ENCODE peak calls at places on chromosome 21, in eight cellular contexts. One of them, this sample, is unnamed.

GRCh38 chr21:31887596-31887920 is 14.7 kb downstream of the HUNK start:
- DNase-seq in right atrium auricular region: no peak
- DNase-seq in HAP-1: no peak
- DNase-seq in mesenchymal stem cell: no peak
- DNase-seq in left ventricle myocardium inferior: peak; percentile 33
- DNase-seq in CD8-positive, alpha-beta memory T cell: no peak
- DNase-seq in transverse colon: no peak
- DNase-seq in sigmoid colon: no peak
- DNase-seq in this sample: no peak

GRCh38 chr21:28106370-28106890 is 886.2 kb downstream of the LTN1 start:
- DNase-seq in right atrium auricular region: no peak
- DNase-seq in HAP-1: no peak
- DNase-seq in mesenchymal stem cell: no peak
- DNase-seq in left ventricle myocardium inferior: no peak
- DNase-seq in CD8-positive, alpha-beta memory T cell: no peak
- DNase-seq in transverse colon: no peak
- DNase-seq in sigmoid colon: no peak
- DNase-seq in this sample: no peak

GRCh38 chr21:25171438-25171837 is 435.8 kb downstream of the MRPL39 start:
- DNase-seq in right atrium auricular region: no peak
- DNase-seq in HAP-1: no peak
- DNase-seq in mesenchymal stem cell: no peak
- DNase-seq in left ventricle myocardium inferior: no peak
- DNase-seq in CD8-positive, alpha-beta memory T cell: no peak
- DNase-seq in transverse colon: no peak
- DNase-seq in sigmoid colon: no peak
- DNase-seq in this sample: no peak

GRCh38 chr21:21188513-21189188 is 190.4 kb downstream of the NCAM2 start:
- DNase-seq in right atrium auricular region: no peak
- DNase-seq in HAP-1: no peak
- DNase-seq in mesenchymal stem cell: no peak
- DNase-seq in left ventricle myocardium inferior: no peak
- DNase-seq in CD8-positive, alpha-beta memory T cell: no peak
- DNase-seq in transverse colon: no peak
- DNase-seq in sigmoid colon: no peak
- DNase-seq in this sample: no peak

GRCh38 chr21:17081193-17081592 is 431.6 kb upstream of the CXADR start:
- DNase-seq in right atrium auricular region: no peak
- DNase-seq in HAP-1: no peak
- DNase-seq in mesenchymal stem cell: no peak
- DNase-seq in left ventricle myocardium inferior: no peak
- DNase-seq in CD8-positive, alpha-beta memory T cell: no peak
- DNase-seq in transverse colon: no peak
- DNase-seq in sigmoid colon: no peak
- DNase-seq in this sample: no peak

GRCh38 chr21:18743523-18743922 is 339.9 kb upstream of the TMPRSS15 start:
- DNase-seq in right atrium auricular region: no peak
- DNase-seq in HAP-1: no peak
- DNase-seq in mesenchymal stem cell: no peak
- DNase-seq in left ventricle myocardium inferior: no peak
- DNase-seq in CD8-positive, alpha-beta memory T cell: no peak
- DNase-seq in transverse colon: no peak
- DNase-seq in sigmoid colon: no peak
- DNase-seq in this sample: no peak

GRCh38 chr21:32329331-32329730 is 30.7 kb downstream of the MRAP start:
- DNase-seq in right atrium auricular region: no peak
- DNase-seq in HAP-1: no peak
- DNase-seq in mesenchymal stem cell: peak; percentile 83
- DNase-seq in left ventricle myocardium inferior: no peak
- DNase-seq in CD8-positive, alpha-beta memory T cell: no peak
- DNase-seq in transverse colon: no peak
- DNase-seq in sigmoid colon: peak; percentile 76
- DNase-seq in this sample: no peak

GRCh38 chr21:14243461-14243860 is 27.5 kb downstream of the RBM11 start:
- DNase-seq in right atrium auricular region: no peak
- DNase-seq in HAP-1: no peak
- DNase-seq in mesenchymal stem cell: no peak
- DNase-seq in left ventricle myocardium inferior: no peak
- DNase-seq in CD8-positive, alpha-beta memory T cell: no peak
- DNase-seq in transverse colon: no peak
- DNase-seq in sigmoid colon: no peak
- DNase-seq in this sample: no peak

GRCh38 chr21:31554511-31555022 is 104.9 kb upstream of the SOD1 start:
- DNase-seq in right atrium auricular region: no peak
- DNase-seq in HAP-1: peak; percentile 43
- DNase-seq in mesenchymal stem cell: peak; percentile 55
- DNase-seq in left ventricle myocardium inferior: no peak
- DNase-seq in CD8-positive, alpha-beta memory T cell: no peak
- DNase-seq in transverse colon: no peak
- DNase-seq in sigmoid colon: no peak
- DNase-seq in this sample: no peak

GRCh38 chr21:42781981-42782722 is 97.2 kb downstream of the WDR4 start:
- DNase-seq in right atrium auricular region: no peak
- DNase-seq in HAP-1: no peak
- DNase-seq in mesenchymal stem cell: no peak
- DNase-seq in left ventricle myocardium inferior: no peak
- DNase-seq in CD8-positive, alpha-beta memory T cell: no peak
- DNase-seq in transverse colon: no peak
- DNase-seq in sigmoid colon: no peak
- DNase-seq in this sample: no peak

GRCh38 chr21:42782723-42783247 is 96.6 kb downstream of the WDR4 start:
- DNase-seq in right atrium auricular region: no peak
- DNase-seq in HAP-1: no peak
- DNase-seq in mesenchymal stem cell: no peak
- DNase-seq in left ventricle myocardium inferior: no peak
- DNase-seq in CD8-positive, alpha-beta memory T cell: no peak
- DNase-seq in transverse colon: no peak
- DNase-seq in sigmoid colon: no peak
- DNase-seq in this sample: no peak

GRCh38 chr21:42784896-42785451 is 94.4 kb downstream of the WDR4 start:
- DNase-seq in right atrium auricular region: no peak
- DNase-seq in HAP-1: no peak
- DNase-seq in mesenchymal stem cell: no peak
- DNase-seq in left ventricle myocardium inferior: no peak
- DNase-seq in CD8-positive, alpha-beta memory T cell: no peak
- DNase-seq in transverse colon: no peak
- DNase-seq in sigmoid colon: no peak
- DNase-seq in this sample: no peak

GRCh38 chr21:42785666-42786427 is 93.5 kb downstream of the WDR4 start:
- DNase-seq in right atrium auricular region: no peak
- DNase-seq in HAP-1: no peak
- DNase-seq in mesenchymal stem cell: no peak
- DNase-seq in left ventricle myocardium inferior: no peak
- DNase-seq in CD8-positive, alpha-beta memory T cell: no peak
- DNase-seq in transverse colon: no peak
- DNase-seq in sigmoid colon: no peak
- DNase-seq in this sample: no peak

DNA sequence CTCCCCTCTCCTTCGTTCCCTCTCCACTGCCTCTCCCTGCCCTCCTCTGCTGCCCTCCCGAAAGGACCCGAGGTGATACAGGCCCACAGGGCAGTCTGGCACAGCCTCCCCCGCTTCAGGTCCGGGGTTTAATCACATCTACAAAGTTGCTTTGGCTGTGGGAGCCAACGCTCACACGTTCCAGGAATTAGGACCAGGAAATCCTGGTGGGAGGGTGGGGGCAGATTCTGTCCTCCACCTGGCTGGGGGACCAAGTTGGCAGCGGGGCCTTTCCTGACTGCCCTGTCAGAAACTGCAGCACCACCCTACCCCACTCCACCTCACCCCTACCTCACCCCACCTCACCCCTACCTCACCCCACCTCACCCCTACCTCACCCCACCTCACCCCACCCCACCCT is 95.1 kb downstream of the WDR4 start:
- DNase-seq in right atrium auricular region: no peak
- DNase-seq in HAP-1: no peak
- DNase-seq in mesenchymal stem cell: no peak
- DNase-seq in left ventricle myocardium inferior: no peak
- DNase-seq in CD8-positive, alpha-beta memory T cell: no peak
- DNase-seq in transverse colon: no peak
- DNase-seq in sigmoid colon: no peak
- DNase-seq in this sample: no peak
- H3K4me3 ChIP-seq in right atrium auricular region: no peak overlapping the region
- H3K4me3 ChIP-seq in HAP-1: no peak overlapping the region
- H3K4me3 ChIP-seq in mesenchymal stem cell: no peak overlapping the region
- H3K4me3 ChIP-seq in left ventricle myocardium inferior: peak overlapping the region; percentile 39
- H3K4me3 ChIP-seq in CD8-positive, alpha-beta memory T cell: peak overlapping the region; percentile 61
- H3K4me3 ChIP-seq in transverse colon: no peak overlapping the region
- H3K4me3 ChIP-seq in sigmoid colon: no peak overlapping the region
- H3K4me3 ChIP-seq in this sample: no peak overlapping the region

GRCh38 chr21:34065015-34065414 is 8.4 kb upstream of the MRPS6 start:
- DNase-seq in right atrium auricular region: no peak
- DNase-seq in HAP-1: no peak
- DNase-seq in mesenchymal stem cell: no peak
- DNase-seq in left ventricle myocardium inferior: no peak
- DNase-seq in CD8-positive, alpha-beta memory T cell: no peak
- DNase-seq in transverse colon: no peak
- DNase-seq in sigmoid colon: no peak
- DNase-seq in this sample: peak; percentile 28
- H3K27me3 ChIP-seq in right atrium auricular region: no peaks in the 10 kb centered on the region
- H3K27me3 ChIP-seq in HAP-1: no peaks in the 10 kb centered on the region
- H3K27me3 ChIP-seq in mesenchymal stem cell: no peaks in the 10 kb centered on the region
- H3K27me3 ChIP-seq in left ventricle myocardium inferior: no peaks in the 10 kb centered on the region
- H3K27me3 ChIP-seq in CD8-positive, alpha-beta memory T cell: no peaks in the 10 kb centered on the region
- H3K27me3 ChIP-seq in transverse colon: no peaks in the 10 kb centered on the region
- H3K27me3 ChIP-seq in sigmoid colon: no peaks in the 10 kb centered on the region
- H3K27me3 ChIP-seq in this sample: no peaks in the 10 kb centered on the region

DNA sequence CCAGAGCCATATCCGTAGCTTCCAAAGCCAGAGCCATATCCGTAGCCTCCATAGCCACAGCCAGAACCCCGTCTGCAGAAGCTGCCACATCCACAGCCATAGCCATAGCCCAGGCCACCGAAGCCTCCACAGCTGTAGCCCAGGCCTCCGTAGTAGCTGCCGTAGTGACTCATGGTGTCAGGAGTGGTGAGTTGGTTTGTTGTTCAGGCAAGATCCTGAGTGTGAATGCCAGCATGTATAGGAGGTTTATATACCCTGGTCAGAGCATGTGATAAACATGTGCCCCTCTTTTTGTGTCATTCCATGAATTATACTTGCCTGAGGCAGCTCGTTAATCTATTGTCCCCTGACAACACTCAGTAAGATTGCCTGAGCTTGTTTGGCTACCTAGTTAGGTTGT is at the start of gene KRTAP19-1:
- DNase-seq in right atrium auricular region: no peak
- DNase-seq in HAP-1: no peak
- DNase-seq in mesenchymal stem cell: no peak
- DNase-seq in left ventricle myocardium inferior: no peak
- DNase-seq in CD8-positive, alpha-beta memory T cell: no peak
- DNase-seq in transverse colon: no peak
- DNase-seq in sigmoid colon: no peak
- DNase-seq in this sample: no peak
- H3K4me1 ChIP-seq in right atrium auricular region: no peaks in the 10 kb centered on the region
- H3K4me1 ChIP-seq in HAP-1: no peaks in the 10 kb centered on the region
- H3K4me1 ChIP-seq in mesenchymal stem cell: no peaks in the 10 kb centered on the region
- H3K4me1 ChIP-seq in left ventricle myocardium inferior: peaks cover 9% of the 10 kb centered on the region
- H3K4me1 ChIP-seq in CD8-positive, alpha-beta memory T cell: no peaks in the 10 kb centered on the region
- H3K4me1 ChIP-seq in transverse colon: no peaks in the 10 kb centered on the region
- H3K4me1 ChIP-seq in sigmoid colon: no peaks in the 10 kb centered on the region
- H3K4me1 ChIP-seq in this sample: no peaks in the 10 kb centered on the region

DNA sequence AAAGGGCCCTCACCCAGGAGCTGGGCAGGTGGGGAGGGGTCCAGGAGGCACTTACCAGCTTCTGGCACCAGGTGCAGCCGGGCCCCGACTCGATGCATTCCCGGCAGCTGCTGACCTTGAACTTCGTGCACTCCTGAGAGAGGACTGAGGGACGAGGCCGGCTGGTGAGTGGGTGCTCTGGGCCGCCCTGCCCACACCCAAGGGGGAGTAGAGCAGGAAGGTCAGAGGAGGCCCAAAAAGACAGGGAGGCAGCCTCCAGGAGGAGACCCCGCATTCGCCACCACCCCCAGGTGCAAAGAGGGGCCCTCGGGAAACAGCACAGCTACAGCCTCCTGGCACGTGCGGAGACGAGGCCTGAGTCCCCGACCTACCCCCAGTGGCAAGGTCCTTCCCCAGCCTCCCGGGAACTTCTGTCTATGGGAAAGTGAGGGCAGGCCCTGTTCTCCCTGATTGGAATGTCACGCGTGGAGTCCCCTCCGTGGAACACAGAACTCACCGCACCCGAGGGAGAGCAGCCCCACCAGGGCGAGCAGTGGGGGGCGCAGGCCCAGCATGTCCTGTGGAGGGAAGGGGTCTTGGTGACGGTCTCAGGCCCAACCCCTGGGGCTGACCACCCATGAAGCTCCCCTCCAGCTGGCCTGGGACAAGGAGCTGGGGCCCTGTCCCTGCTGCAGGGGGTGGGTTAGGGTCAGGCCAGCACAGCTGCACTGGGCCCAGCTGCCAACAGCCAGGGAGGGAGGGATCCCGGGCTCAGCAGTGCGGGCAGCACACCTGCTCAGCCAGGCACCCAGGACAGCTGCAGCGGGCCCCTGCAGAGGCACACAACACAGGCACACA is 10.3 kb downstream of the ITGB2 start:
- DNase-seq in right atrium auricular region: no peak
- DNase-seq in HAP-1: no peak
- DNase-seq in mesenchymal stem cell: no peak
- DNase-seq in left ventricle myocardium inferior: no peak
- DNase-seq in CD8-positive, alpha-beta memory T cell: no peak
- DNase-seq in transverse colon: no peak
- DNase-seq in sigmoid colon: no peak
- DNase-seq in this sample: no peak
- H3K4me3 ChIP-seq in right atrium auricular region: no peak overlapping the region
- H3K4me3 ChIP-seq in HAP-1: no peak overlapping the region
- H3K4me3 ChIP-seq in mesenchymal stem cell: no peak overlapping the region
- H3K4me3 ChIP-seq in left ventricle myocardium inferior: no peak overlapping the region
- H3K4me3 ChIP-seq in CD8-positive, alpha-beta memory T cell: peak overlapping the region; percentile 47
- H3K4me3 ChIP-seq in transverse colon: no peak overlapping the region
- H3K4me3 ChIP-seq in sigmoid colon: no peak overlapping the region
- H3K4me3 ChIP-seq in this sample: no peak overlapping the region

GRCh38 chr21:42621166-42621827 is 32.1 kb upstream of the PDE9A start:
- DNase-seq in right atrium auricular region: no peak
- DNase-seq in HAP-1: no peak
- DNase-seq in mesenchymal stem cell: no peak
- DNase-seq in left ventricle myocardium inferior: no peak
- DNase-seq in CD8-positive, alpha-beta memory T cell: no peak
- DNase-seq in transverse colon: peak; percentile 58
- DNase-seq in sigmoid colon: no peak
- DNase-seq in this sample: no peak
- H3K27me3 ChIP-seq in right atrium auricular region: no peaks in the 10 kb centered on the region
- H3K27me3 ChIP-seq in HAP-1: peaks cover 3% of the 10 kb centered on the region
- H3K27me3 ChIP-seq in mesenchymal stem cell: peaks cover 50% of the 10 kb centered on the region
- H3K27me3 ChIP-seq in left ventricle myocardium inferior: peaks cover 100% of the 10 kb centered on the region
- H3K27me3 ChIP-seq in CD8-positive, alpha-beta memory T cell: peaks cover 4% of the 10 kb centered on the region
- H3K27me3 ChIP-seq in transverse colon: peaks cover 32% of the 10 kb centered on the region
- H3K27me3 ChIP-seq in sigmoid colon: peaks cover 44% of the 10 kb centered on the region
- H3K27me3 ChIP-seq in this sample: no peaks in the 10 kb centered on the region

DNA sequence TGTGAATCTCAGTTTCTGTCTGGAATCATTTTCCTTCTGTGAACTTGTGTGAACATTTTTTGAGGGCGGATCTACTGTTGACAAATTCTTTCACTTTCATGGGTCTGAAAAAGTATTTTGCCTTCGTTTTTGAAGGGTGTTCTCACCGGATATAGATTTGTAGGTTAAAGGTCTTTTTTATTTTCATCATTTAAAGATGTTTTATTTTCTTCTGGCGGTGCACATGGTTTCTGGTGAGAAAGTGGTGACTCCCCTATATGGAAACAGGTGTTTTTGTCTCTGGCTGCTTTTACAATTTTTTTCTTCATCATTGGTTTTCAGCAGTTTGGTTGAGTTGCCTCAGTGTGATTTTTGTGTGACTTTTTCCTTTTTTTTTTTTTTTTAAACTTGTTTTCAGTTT is 94.9 kb downstream of the DYRK1A start:
- DNase-seq in right atrium auricular region: no peak
- DNase-seq in HAP-1: no peak
- DNase-seq in mesenchymal stem cell: no peak
- DNase-seq in left ventricle myocardium inferior: no peak
- DNase-seq in CD8-positive, alpha-beta memory T cell: no peak
- DNase-seq in transverse colon: no peak
- DNase-seq in sigmoid colon: no peak
- DNase-seq in this sample: no peak
- H3K4me1 ChIP-seq in right atrium auricular region: no peaks in the 10 kb centered on the region
- H3K4me1 ChIP-seq in HAP-1: peaks cover 31% of the 10 kb centered on the region
- H3K4me1 ChIP-seq in mesenchymal stem cell: peaks cover 8% of the 10 kb centered on the region
- H3K4me1 ChIP-seq in left ventricle myocardium inferior: peaks cover 93% of the 10 kb centered on the region
- H3K4me1 ChIP-seq in CD8-positive, alpha-beta memory T cell: peaks cover 56% of the 10 kb centered on the region
- H3K4me1 ChIP-seq in transverse colon: peaks cover 30% of the 10 kb centered on the region
- H3K4me1 ChIP-seq in sigmoid colon: no peaks in the 10 kb centered on the region
- H3K4me1 ChIP-seq in this sample: peaks cover 30% of the 10 kb centered on the region

This sample was measured in Caco-2.